ENCODE peak calls at places on chromosomes 1 and 21, in eight cellular contexts. T is GM23338, O is GM23248, V is PC-9, D is HCT116, J is PC-3, A is fibroblast of lung, B is astrocyte. N is an unnamed sample.

GRCh38 chr1:47940779-47941178 is 56.4 kb downstream of the TRABD2B start:
- DNase-seq in D (no peak), V (no peak), O (peak; percentile 63), T (no peak), J (no peak), A (peak; percentile 23), B (peak; percentile 10), N (no peak)

GRCh38 chr1:203177471-203178039 is 1.9 kb upstream of the MYBPH start:
- DNase-seq in A (peak; percentile 47), D (peak; percentile 8), B (peak; percentile 23), J (peak; percentile 60), V (no peak), O (peak; percentile 88), T (no peak), N (no peak)

GRCh38 chr21:43588957-43589356 is 70.3 kb downstream of the HSF2BP start:
- DNase-seq in J (no peak), B (no peak), V (no peak), A (no peak), T (no peak), O (no peak), D (no peak), N (no peak)

GRCh38 chr1:1358433-1359201 is at the start of gene MXRA8:
- DNase-seq in T (peak; percentile 58), B (peak; percentile 77), D (no peak), O (peak; percentile 94), V (no peak), J (no peak), A (peak; percentile 88), N (no peak)

GRCh38 chr1:209895709-209896108 is 42.3 kb upstream of the SYT14 start:
- DNase-seq in V (peak; percentile 77), D (no peak), T (no peak), B (peak; percentile 95), A (peak; percentile 95), J (peak; percentile 96), O (peak; percentile 89), N (no peak)

GRCh38 chr1:53079251-53079650 is 17.2 kb downstream of the PODN start:
- DNase-seq in O (no peak), D (no peak), B (no peak), T (no peak), J (no peak), V (no peak), A (no peak), N (no peak)

GRCh38 chr1:65146908-65147423 is 1.0 kb upstream of the AK4 start:
- DNase-seq in D (no peak), O (no peak), T (peak; percentile 55), V (no peak), B (peak; percentile 20), J (peak; percentile 49), A (peak; percentile 32), N (no peak)

GRCh38 chr1:220485791-220486190 is 42.1 kb upstream of the MARK1 start:
- DNase-seq in O (no peak), B (no peak), D (no peak), J (no peak), A (no peak), T (no peak), V (no peak), N (no peak)

GRCh38 chr1:32997381-32997891 is 32.8 kb upstream of the RNF19B start:
- DNase-seq in D (no peak), J (no peak), B (peak; percentile 94), A (peak; percentile 95), T (no peak), V (no peak), O (peak; percentile 89), N (no peak)

GRCh38 chr1:209769171-209769904 is 13.5 kb downstream of the TRAF3IP3 start:
- DNase-seq in V (no peak), B (peak; percentile 90), T (no peak), J (peak; percentile 73), A (peak; percentile 93), D (no peak), O (peak; percentile 90), N (no peak)

GRCh38 chr1:15038232-15039016 is 115.1 kb upstream of the TMEM51 start:
- DNase-seq in A (no peak), O (peak; percentile 47), T (peak; percentile 88), V (peak; percentile 31), B (no peak), J (peak; percentile 56), D (peak; percentile 77), N (no peak)

GRCh38 chr21:44049182-44049581 is 37.1 kb downstream of the TRAPPC10 start:
- DNase-seq in T (no peak), B (no peak), O (no peak), D (no peak), V (no peak), A (no peak), J (no peak), N (no peak)

GRCh38 chr1:238465449-238465848 is 574.7 kb upstream of the ZP4 start:
- DNase-seq in V (no peak), O (peak; percentile 32), B (peak; percentile 50), J (no peak), A (peak; percentile 55), D (no peak), T (no peak), N (no peak)

GRCh38 chr21:42685036-42685435 is 31.6 kb downstream of the PDE9A start:
- DNase-seq in T (peak; percentile 33), B (no peak), J (no peak), A (no peak), O (peak; percentile 42), V (no peak), D (no peak), N (no peak)

GRCh38 chr1:44546403-44547053 is 127.8 kb downstream of the TMEM53 start:
- DNase-seq in V (no peak), J (no peak), T (peak; percentile 45), O (no peak), D (no peak), A (no peak), B (no peak), N (no peak)

GRCh38 chr21:34074283-34075098 is 1.1 kb downstream of the MRPS6 start:
- DNase-seq in J (peak; percentile 32), B (no peak), V (no peak), O (peak; percentile 52), T (peak; percentile 60), A (no peak), D (no peak), N (no peak)

GRCh38 chr1:54583868-54584267 is 35.8 kb downstream of the ACOT11 start:
- DNase-seq in T (no peak), A (no peak), V (no peak), D (no peak), J (no peak), O (no peak), B (no peak), N (no peak)

GRCh38 chr1:227793948-227794812 is 21.3 kb upstream of the PRSS38 start:
- DNase-seq in D (no peak), B (peak; percentile 91), A (peak; percentile 94), J (no peak), V (peak; percentile 54), T (peak; percentile 84), O (peak; percentile 95), N (no peak)

GRCh38 chr1:49225464-49225863 is 448.8 kb upstream of the BEND5 start:
- DNase-seq in O (no peak), J (no peak), V (no peak), B (no peak), D (no peak), A (no peak), T (no peak), N (no peak)

GRCh38 chr1:38134294-38134755 is 87.7 kb upstream of the POU3F1 start:
- DNase-seq in J (no peak), V (no peak), O (peak; percentile 51), T (peak; percentile 72), D (no peak), A (peak; percentile 15), B (no peak), N (no peak)
- TF ChIP-seq EZH2 in J (no peak), V (no peak), O (peak; percentile 43), T (no peak), D (no peak), A (peak; percentile 57), B (peak; percentile 70), N (no peak)

DNA sequence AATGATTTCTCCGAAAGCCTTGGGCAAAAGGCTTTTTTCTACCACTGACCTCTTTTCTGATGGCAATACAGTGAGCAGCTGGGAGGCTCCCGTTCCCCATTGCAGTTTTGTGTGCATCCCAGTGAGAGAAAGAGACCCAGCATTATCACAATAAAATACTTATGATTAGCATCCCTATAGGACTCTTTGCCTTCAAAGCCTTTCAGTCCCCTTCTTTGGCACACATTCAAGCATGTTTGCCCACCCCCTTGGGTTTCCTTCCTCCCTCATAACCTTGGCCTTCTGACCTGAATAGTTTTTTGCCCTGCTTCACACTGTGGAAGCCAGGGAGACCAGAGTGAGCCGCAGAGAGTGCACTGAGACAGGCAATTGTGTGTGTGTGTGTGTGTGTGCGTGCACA is 13.1 kb upstream of the PLXNA2 start:
- DNase-seq in J (no peak), B (no peak), O (no peak), D (no peak), A (no peak), V (no peak), T (no peak), N (no peak)
- H3K36me3 ChIP-seq in J (peaks cover 4% of the 10 kb centered on the region), B (no peaks in the 10 kb centered on the region), O (no peaks in the 10 kb centered on the region), D (no peaks in the 10 kb centered on the region), A (no peaks in the 10 kb centered on the region), V (no peaks in the 10 kb centered on the region), T (no peaks in the 10 kb centered on the region), N (no peaks in the 10 kb centered on the region)

DNA sequence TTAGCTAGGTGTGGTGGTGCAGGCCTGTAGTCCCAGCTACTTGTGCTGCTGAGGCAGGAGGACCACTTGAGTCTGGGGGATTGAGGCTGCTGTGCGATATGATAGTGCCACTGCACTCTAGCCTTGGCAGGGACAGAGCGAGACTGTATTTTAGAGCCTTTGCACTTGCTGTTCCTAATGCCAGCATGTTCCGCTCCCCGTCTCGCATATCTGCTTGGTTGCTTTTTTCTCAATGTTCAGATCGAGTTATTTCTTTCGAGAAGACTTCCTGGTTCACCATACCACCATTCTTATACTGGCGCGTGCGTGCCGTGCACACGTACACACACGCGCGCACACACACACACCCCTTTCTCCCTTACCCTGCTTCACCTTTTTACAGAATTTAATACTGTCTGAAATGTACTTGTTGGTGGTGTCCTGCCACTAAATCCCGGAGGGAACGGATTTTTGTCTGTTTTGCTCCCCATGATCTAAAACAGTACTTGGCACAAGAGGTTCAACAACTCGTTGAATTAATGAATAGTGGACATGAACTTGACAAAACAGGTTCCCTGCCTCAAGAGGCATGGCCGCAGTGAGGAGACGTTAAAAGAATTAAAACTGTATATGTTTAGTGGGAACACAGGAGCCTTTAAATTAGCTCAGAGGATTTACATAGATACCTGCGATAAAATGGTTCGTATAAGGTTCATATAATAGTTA is 1.1 kb upstream of the RPRD2 start:
- DNase-seq in T (peak; percentile 13), B (peak; percentile 3), O (peak; percentile 43), D (no peak), J (no peak), A (no peak), V (no peak), N (no peak)
- H3K4me3 ChIP-seq in T (peak overlapping the region; percentile 77), B (peak overlapping the region; percentile 92), O (peak overlapping the region; percentile 74), D (peak overlapping the region; percentile 80), J (peak overlapping the region; percentile 97), A (peak overlapping the region; percentile 86), V (peak overlapping the region; percentile 73), N (no peak overlapping the region)

DNA sequence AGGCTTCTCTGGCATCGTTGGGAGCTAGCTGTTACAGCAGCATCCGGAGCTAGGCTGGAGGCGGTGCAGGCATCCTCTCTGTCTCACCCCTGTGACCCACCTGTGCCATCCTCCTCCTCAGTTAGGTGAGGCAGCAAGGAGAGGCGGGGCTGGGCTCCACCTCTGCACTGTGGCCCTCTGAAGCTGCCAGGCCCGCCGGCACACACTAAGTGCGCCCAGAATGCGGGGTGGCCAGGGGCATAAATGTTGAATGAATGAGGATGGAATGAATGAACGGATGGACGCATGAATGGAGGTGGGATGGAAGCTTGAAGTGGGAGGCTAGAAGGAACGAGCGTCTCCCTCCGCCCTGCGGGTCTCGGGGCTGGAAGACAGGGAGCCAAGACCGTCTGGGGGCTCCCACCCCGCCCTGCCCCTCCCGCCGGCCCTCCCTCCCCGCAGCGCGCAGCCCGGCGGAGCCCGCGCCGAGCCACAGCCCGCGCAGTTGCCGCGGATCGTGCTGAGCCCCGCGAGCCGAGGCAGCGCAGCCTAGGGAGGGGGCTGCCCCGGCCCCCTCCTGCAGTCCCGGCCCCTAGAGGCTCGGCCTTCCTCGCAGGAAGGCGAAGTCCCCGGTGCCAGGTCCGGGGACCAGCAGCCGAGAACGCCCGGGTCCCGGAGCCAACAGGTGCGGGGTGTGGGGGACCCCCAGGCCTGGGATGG is at the start of gene HCRTR1:
- DNase-seq in T (peak; percentile 46), V (no peak), D (no peak), A (no peak), B (no peak), O (no peak), J (no peak), N (no peak)
- TF ChIP-seq EZH2 in T (no peak), V (no peak), D (no peak), A (peak; percentile 89), B (peak; percentile 35), O (no peak), J (no peak), N (peak; percentile 63)

N was measured in keratinocyte.